ENCODE peak calls at places on chromosomes 4 and X, in five cellular contexts. L, C, K, S and Z are unnamed samples.
A peak's percentile ranks its signal among the peaks of the same experiment; 100 is the strongest.

GRCh38 chr4:137955615-137956014 is 286.5 kb downstream of the SLC7A11 start:
- DNase-seq in L (no peak), C (no peak), K (no peak), S (no peak), Z (no peak)

GRCh38 chrX:15956684-15957083 is 102.1 kb upstream of the AP1S2 start:
- DNase-seq in L (no peak), C (no peak), K (no peak), S (no peak), Z (no peak)

GRCh38 chr4:67746797-67747495 is 7.2 kb downstream of the GNRHR start:
- DNase-seq in L (peak; percentile 45), C (no peak), K (no peak), S (peak; percentile 2), Z (peak; percentile 47)

GRCh38 chr4:68175562-68176155 is 46.0 kb upstream of the TMPRSS11F start:
- DNase-seq in L (peak; percentile 76), C (peak; percentile 21), K (peak; percentile 3), S (no peak), Z (peak; percentile 76)

GRCh38 chr4:98262431-98262830 is 1.2 kb downstream of the RAP1GDS1 start:
- DNase-seq in L (peak; percentile 80), C (no peak), K (no peak), S (peak; percentile 0), Z (peak; percentile 34)

GRCh38 chr4:71188197-71188625 is 150.6 kb upstream of the SLC4A4 start:
- DNase-seq in L (no peak), C (no peak), K (no peak), S (peak; percentile 3), Z (no peak)

GRCh38 chrX:119071381-119071780 is 1.4 kb upstream of the CT47C1 start:
- DNase-seq in L (no peak), C (no peak), K (no peak), S (no peak), Z (no peak)

GRCh38 chrX:125786306-125786705 is 379.8 kb downstream of the DCAF12L2 start:
- DNase-seq in L (no peak), C (no peak), K (no peak), S (no peak), Z (no peak)

GRCh38 chr4:103021120-103021519 is 1.6 kb upstream of the SLC9B1 start:
- DNase-seq in L (no peak), C (no peak), K (no peak), S (no peak), Z (no peak)

GRCh38 chr4:150231108-150231770 is 153.0 kb downstream of the DCLK2 start:
- DNase-seq in L (no peak), C (no peak), K (no peak), S (no peak), Z (no peak)

GRCh38 chr4:27123050-27123768 is 262.6 kb downstream of the STIM2 start:
- DNase-seq in L (peak; percentile 25), C (peak; percentile 18), K (no peak), S (no peak), Z (no peak)

GRCh38 chr4:153592090-153592489 is 92.0 kb upstream of the TLR2 start:
- DNase-seq in L (no peak), C (no peak), K (no peak), S (no peak), Z (no peak)

GRCh38 chr4:113584407-113585150 is 177.0 kb downstream of the CAMK2D start:
- DNase-seq in L (no peak), C (peak; percentile 14), K (no peak), S (no peak), Z (peak; percentile 80)

GRCh38 chrX:19791562-19791961 is 95.8 kb downstream of the SH3KBP1 start:
- DNase-seq in L (no peak), C (no peak), K (no peak), S (peak; percentile 32), Z (no peak)

GRCh38 chr4:110618091-110619000 is 4.5 kb downstream of the PITX2 start:
- DNase-seq in L (no peak), C (no peak), K (no peak), S (no peak), Z (no peak)

GRCh38 chr4:56575820-56576429 is 70.3 kb downstream of the ARL9 start:
- DNase-seq in L (peak; percentile 24), C (no peak), K (no peak), S (peak; percentile 1), Z (peak; percentile 2)

GRCh38 chr4:47499705-47500104 is 14.6 kb downstream of the ATP10D start:
- DNase-seq in L (peak; percentile 37), C (no peak), K (no peak), S (no peak), Z (no peak)

GRCh38 chr4:121272526-121272925 is 108.3 kb downstream of the QRFPR start:
- DNase-seq in L (no peak), C (peak; percentile 10), K (no peak), S (no peak), Z (no peak)

GRCh38 chrX:109252789-109253188 is 229.1 kb downstream of the GUCY2F start:
- DNase-seq in L (no peak), C (no peak), K (no peak), S (no peak), Z (no peak)

GRCh38 chrX:136870064-136870463 is 10.5 kb downstream of the RBMX start:
- DNase-seq in L (no peak), C (no peak), K (no peak), S (no peak), Z (no peak)

GRCh38 chrX:47749185-47749967 is 87.3 kb upstream of the ZNF81 start:
- DNase-seq in L (peak; percentile 8), C (no peak), K (no peak), S (no peak), Z (peak; percentile 87)

GRCh38 chrX:15321447-15321846 is 6.0 kb upstream of the ASB11 start:
- DNase-seq in L (peak; percentile 52), C (no peak), K (no peak), S (no peak), Z (no peak)

GRCh38 chr4:70399319-70399718 is 1.6 kb downstream of the OPRPN start:
- DNase-seq in L (no peak), C (peak; percentile 9), K (no peak), S (no peak), Z (no peak)

GRCh38 chrX:9466711-9467110 is 1.9 kb downstream of the TBL1X start:
- DNase-seq in L (no peak), C (no peak), K (no peak), S (no peak), Z (peak; percentile 1)